ENCODE peak calls at places on chromosomes 11 and 22, in nine cellular contexts. One of them, this sample, is unnamed. For H4K20me1, the result is how much of the 10 kb centered on the place peaks cover.

GRCh38 chr11:57646756-57647303 is 2.9 kb downstream of the YPEL4 start:
- DNase-seq in IMR-90: no peak
- DNase-seq in H9: peak
- DNase-seq in neural progenitor cell: no peak
- DNase-seq in mammary epithelial cell: no peak
- DNase-seq in fibroblast of lung: no peak
- DNase-seq in GM23248: no peak
- DNase-seq in K562: no peak
- DNase-seq in PC-3: no peak
- DNase-seq in this sample: no peak

GRCh38 chr22:38401336-38402084 is 53.5 kb downstream of the KCNJ4 start:
- DNase-seq in IMR-90: no peak
- DNase-seq in H9: peak
- DNase-seq in neural progenitor cell: no peak
- DNase-seq in mammary epithelial cell: no peak
- DNase-seq in fibroblast of lung: no peak
- DNase-seq in GM23248: no peak
- DNase-seq in K562: no peak
- DNase-seq in PC-3: no peak
- DNase-seq in this sample: no peak

GRCh38 chr22:30705710-30706651 is 11.3 kb downstream of the OSBP2 start:
- DNase-seq in IMR-90: peak
- DNase-seq in H9: no peak
- DNase-seq in neural progenitor cell: peak
- DNase-seq in mammary epithelial cell: no peak
- DNase-seq in fibroblast of lung: peak
- DNase-seq in GM23248: peak
- DNase-seq in K562: no peak
- DNase-seq in PC-3: peak
- DNase-seq in this sample: peak

GRCh38 chr11:85947431-85948272 is 92.5 kb downstream of the CCDC83 start:
- DNase-seq in IMR-90: peak
- DNase-seq in H9: no peak
- DNase-seq in neural progenitor cell: no peak
- DNase-seq in mammary epithelial cell: peak
- DNase-seq in fibroblast of lung: peak
- DNase-seq in GM23248: peak
- DNase-seq in K562: no peak
- DNase-seq in PC-3: peak
- DNase-seq in this sample: peak

GRCh38 chr11:70581991-70582885 is 183.9 kb downstream of the CTTN start:
- DNase-seq in IMR-90: no peak
- DNase-seq in H9: no peak
- DNase-seq in neural progenitor cell: no peak
- DNase-seq in mammary epithelial cell: no peak
- DNase-seq in fibroblast of lung: no peak
- DNase-seq in GM23248: no peak
- DNase-seq in K562: no peak
- DNase-seq in PC-3: no peak
- DNase-seq in this sample: no peak

GRCh38 chr11:15897211-15897960 is 459.0 kb downstream of the SOX6 start:
- DNase-seq in IMR-90: peak
- DNase-seq in H9: no peak
- DNase-seq in neural progenitor cell: no peak
- DNase-seq in mammary epithelial cell: peak
- DNase-seq in fibroblast of lung: peak
- DNase-seq in GM23248: peak
- DNase-seq in K562: no peak
- DNase-seq in PC-3: peak
- DNase-seq in this sample: peak

GRCh38 chr11:105639527-105639926 is 29.7 kb downstream of the GRIA4 start:
- DNase-seq in IMR-90: no peak
- DNase-seq in H9: no peak
- DNase-seq in neural progenitor cell: no peak
- DNase-seq in mammary epithelial cell: no peak
- DNase-seq in fibroblast of lung: no peak
- DNase-seq in GM23248: no peak
- DNase-seq in K562: no peak
- DNase-seq in PC-3: no peak
- DNase-seq in this sample: no peak

GRCh38 chr22:33213383-33214075 is 155.3 kb upstream of the SYN3 start:
- DNase-seq in IMR-90: no peak
- DNase-seq in H9: no peak
- DNase-seq in neural progenitor cell: no peak
- DNase-seq in mammary epithelial cell: no peak
- DNase-seq in fibroblast of lung: no peak
- DNase-seq in GM23248: no peak
- DNase-seq in K562: no peak
- DNase-seq in PC-3: no peak
- DNase-seq in this sample: no peak

GRCh38 chr22:49871482-49871881 is 17.8 kb downstream of the ZBED4 start:
- DNase-seq in IMR-90: no peak
- DNase-seq in H9: no peak
- DNase-seq in neural progenitor cell: no peak
- DNase-seq in mammary epithelial cell: no peak
- DNase-seq in fibroblast of lung: no peak
- DNase-seq in GM23248: peak
- DNase-seq in K562: peak
- DNase-seq in PC-3: peak
- DNase-seq in this sample: no peak

GRCh38 chr22:49867303-49868250 is 13.9 kb downstream of the ZBED4 start:
- DNase-seq in IMR-90: no peak
- DNase-seq in H9: no peak
- DNase-seq in neural progenitor cell: no peak
- DNase-seq in mammary epithelial cell: no peak
- DNase-seq in fibroblast of lung: no peak
- DNase-seq in GM23248: no peak
- DNase-seq in K562: no peak
- DNase-seq in PC-3: no peak
- DNase-seq in this sample: no peak

GRCh38 chr22:49869855-49870712 is 16.4 kb downstream of the ZBED4 start:
- DNase-seq in IMR-90: no peak
- DNase-seq in H9: no peak
- DNase-seq in neural progenitor cell: no peak
- DNase-seq in mammary epithelial cell: no peak
- DNase-seq in fibroblast of lung: peak
- DNase-seq in GM23248: no peak
- DNase-seq in K562: no peak
- DNase-seq in PC-3: no peak
- DNase-seq in this sample: no peak

GRCh38 chr22:49866646-49867045 is 13.0 kb downstream of the ZBED4 start:
- DNase-seq in IMR-90: no peak
- DNase-seq in H9: no peak
- DNase-seq in neural progenitor cell: no peak
- DNase-seq in mammary epithelial cell: no peak
- DNase-seq in fibroblast of lung: no peak
- DNase-seq in GM23248: no peak
- DNase-seq in K562: no peak
- DNase-seq in PC-3: no peak
- DNase-seq in this sample: no peak

GRCh38 chr22:49869091-49869830 is 15.6 kb downstream of the ZBED4 start:
- DNase-seq in IMR-90: no peak
- DNase-seq in H9: no peak
- DNase-seq in neural progenitor cell: no peak
- DNase-seq in mammary epithelial cell: no peak
- DNase-seq in fibroblast of lung: no peak
- DNase-seq in GM23248: no peak
- DNase-seq in K562: no peak
- DNase-seq in PC-3: no peak
- DNase-seq in this sample: no peak
- H4K20me1 ChIP-seq in IMR-90: half or more
- H4K20me1 ChIP-seq in H9: under half
- H4K20me1 ChIP-seq in neural progenitor cell: under half
- H4K20me1 ChIP-seq in mammary epithelial cell: under half
- H4K20me1 ChIP-seq in fibroblast of lung: under half
- H4K20me1 ChIP-seq in GM23248: under half
- H4K20me1 ChIP-seq in K562: under half
- H4K20me1 ChIP-seq in PC-3: under half
- H4K20me1 ChIP-seq in this sample: half or more

DNA sequence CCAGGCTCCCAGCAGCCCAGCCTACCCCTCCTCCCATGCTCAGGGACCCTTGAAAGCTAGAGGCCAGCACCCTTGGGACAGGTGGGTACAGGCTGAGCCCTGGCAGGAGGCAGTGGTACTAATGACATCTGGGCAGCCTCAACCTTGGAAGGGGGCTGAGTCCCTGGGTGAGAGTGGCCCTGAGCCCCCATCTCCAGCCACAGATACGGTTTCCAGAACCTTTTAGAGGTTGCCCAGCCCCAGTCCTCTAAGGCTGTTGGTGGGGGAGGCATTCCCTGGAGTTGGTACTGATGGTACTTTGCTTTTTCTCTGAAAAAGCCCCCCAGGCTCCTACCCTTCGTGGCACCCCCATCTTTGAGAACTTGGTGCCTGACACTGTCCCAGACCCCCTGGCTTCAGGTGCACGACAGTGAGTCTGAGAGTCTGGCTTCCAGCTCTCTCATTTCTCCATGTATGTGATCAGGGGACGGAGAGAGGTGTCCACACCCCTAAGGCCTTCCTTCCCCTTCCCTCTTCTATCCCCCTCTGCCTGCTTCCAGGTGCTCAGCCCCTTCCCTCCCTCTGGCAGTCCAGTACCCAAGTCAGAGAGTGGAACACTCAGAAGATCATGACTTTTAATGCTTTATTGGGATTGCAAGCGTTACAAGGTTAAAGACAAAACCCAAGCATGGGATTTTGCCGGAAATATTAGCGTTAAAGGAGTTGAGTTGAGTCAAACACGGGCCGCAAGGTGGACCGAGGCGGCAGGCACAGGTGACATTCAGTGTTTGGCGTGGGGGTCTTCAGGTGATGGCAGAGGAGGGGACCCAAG is 10.5 kb downstream of the IGF2 start:
- DNase-seq in IMR-90: no peak
- DNase-seq in H9: no peak
- DNase-seq in neural progenitor cell: no peak
- DNase-seq in mammary epithelial cell: no peak
- DNase-seq in fibroblast of lung: no peak
- DNase-seq in GM23248: no peak
- DNase-seq in K562: no peak
- DNase-seq in PC-3: no peak
- DNase-seq in this sample: no peak
- H3K27ac ChIP-seq in IMR-90: no peak
- H3K27ac ChIP-seq in H9: no peak
- H3K27ac ChIP-seq in neural progenitor cell: no peak
- H3K27ac ChIP-seq in mammary epithelial cell: no peak
- H3K27ac ChIP-seq in fibroblast of lung: no peak
- H3K27ac ChIP-seq in GM23248: no peak
- H3K27ac ChIP-seq in K562: no peak
- H3K27ac ChIP-seq in PC-3: no peak
- H3K27ac ChIP-seq in this sample: no peak

DNA sequence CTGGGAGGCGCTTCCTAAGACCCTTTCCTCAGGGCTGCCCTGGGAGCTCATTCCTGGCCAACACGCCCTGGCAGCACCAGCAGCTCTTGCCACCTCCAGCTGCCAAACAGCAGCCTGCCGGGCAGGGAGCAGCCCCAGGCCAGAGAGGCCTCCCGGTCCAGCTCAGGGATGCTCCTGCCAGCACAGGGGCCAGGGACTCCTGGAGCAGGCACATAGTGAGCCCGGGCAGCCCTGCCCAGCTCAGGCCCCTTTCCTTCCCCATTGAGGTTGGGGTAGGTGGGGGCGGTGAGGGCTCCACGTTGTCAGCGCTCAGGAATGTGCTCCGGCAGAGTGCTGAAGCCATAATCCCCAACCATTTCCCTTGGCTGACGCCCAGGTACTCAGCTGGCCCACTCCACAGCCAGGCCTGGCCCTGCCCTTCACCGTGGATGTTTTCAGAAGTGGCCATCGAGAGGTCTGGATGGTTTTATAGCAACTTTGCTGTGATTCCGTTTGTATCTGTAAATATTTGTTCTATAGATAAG is 7.6 kb downstream of the SLC39A13 start:
- DNase-seq in IMR-90: peak
- DNase-seq in H9: no peak
- DNase-seq in neural progenitor cell: peak
- DNase-seq in mammary epithelial cell: peak
- DNase-seq in fibroblast of lung: peak
- DNase-seq in GM23248: peak
- DNase-seq in K562: no peak
- DNase-seq in PC-3: peak
- DNase-seq in this sample: peak
- H4K20me1 ChIP-seq in IMR-90: under half
- H4K20me1 ChIP-seq in H9: under half
- H4K20me1 ChIP-seq in neural progenitor cell: under half
- H4K20me1 ChIP-seq in mammary epithelial cell: under half
- H4K20me1 ChIP-seq in fibroblast of lung: under half
- H4K20me1 ChIP-seq in GM23248: under half
- H4K20me1 ChIP-seq in K562: under half
- H4K20me1 ChIP-seq in PC-3: under half
- H4K20me1 ChIP-seq in this sample: under half

GRCh38 chr22:19121631-19122142 is 525 bp downstream of the DGCR2 start:
- DNase-seq in IMR-90: peak
- DNase-seq in H9: peak
- DNase-seq in neural progenitor cell: peak
- DNase-seq in mammary epithelial cell: peak
- DNase-seq in fibroblast of lung: peak
- DNase-seq in GM23248: peak
- DNase-seq in K562: peak
- DNase-seq in PC-3: peak
- DNase-seq in this sample: peak

GRCh38 chr22:19122143-19122751 is at the start of gene DGCR2:
- DNase-seq in IMR-90: peak
- DNase-seq in H9: peak
- DNase-seq in neural progenitor cell: peak
- DNase-seq in mammary epithelial cell: peak
- DNase-seq in fibroblast of lung: peak
- DNase-seq in GM23248: peak
- DNase-seq in K562: peak
- DNase-seq in PC-3: peak
- DNase-seq in this sample: peak

GRCh38 chr22:19124377-19124776 is 2.2 kb upstream of the DGCR2 start:
- DNase-seq in IMR-90: no peak
- DNase-seq in H9: no peak
- DNase-seq in neural progenitor cell: no peak
- DNase-seq in mammary epithelial cell: no peak
- DNase-seq in fibroblast of lung: no peak
- DNase-seq in GM23248: no peak
- DNase-seq in K562: no peak
- DNase-seq in PC-3: no peak
- DNase-seq in this sample: no peak

GRCh38 chr22:19123936-19124335 is 1.7 kb upstream of the DGCR2 start:
- DNase-seq in IMR-90: no peak
- DNase-seq in H9: no peak
- DNase-seq in neural progenitor cell: no peak
- DNase-seq in mammary epithelial cell: no peak
- DNase-seq in fibroblast of lung: no peak
- DNase-seq in GM23248: no peak
- DNase-seq in K562: no peak
- DNase-seq in PC-3: no peak
- DNase-seq in this sample: no peak

DNA sequence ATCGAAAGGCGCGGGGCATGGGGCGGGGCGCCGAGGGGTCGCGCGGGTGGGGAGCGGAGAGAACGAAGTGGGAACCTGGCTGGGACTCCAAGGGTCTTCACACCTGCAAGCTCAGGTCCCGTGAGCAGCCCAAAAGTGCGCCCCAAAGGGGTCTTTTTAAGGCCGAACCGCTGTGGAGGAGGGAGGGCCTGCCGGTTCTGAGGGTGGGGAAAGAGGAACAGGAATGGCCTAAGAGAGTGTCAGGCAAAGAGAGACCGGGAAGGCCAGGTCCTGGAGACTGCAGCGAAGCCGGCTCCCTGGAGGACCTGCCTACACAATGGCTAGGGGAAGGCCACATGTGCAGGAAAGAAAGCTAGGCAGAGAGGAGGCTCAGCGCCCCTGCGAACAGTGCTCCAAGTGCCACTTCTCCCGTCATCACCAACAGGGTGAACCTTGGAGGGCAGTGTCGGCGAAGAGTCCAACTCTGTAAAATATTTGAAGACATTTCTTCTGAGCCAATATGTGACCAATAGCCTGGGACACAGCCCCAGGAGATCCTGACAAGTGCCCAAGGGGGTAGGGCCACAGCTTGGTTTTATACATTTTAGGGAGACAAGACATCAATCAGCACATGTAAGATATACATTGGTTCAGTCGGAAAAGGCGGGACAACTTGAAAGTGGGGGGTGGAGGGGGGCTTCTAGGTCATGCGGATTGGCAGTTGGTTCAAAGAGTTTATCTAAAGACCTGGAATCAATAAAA is 710 bp upstream of the DGCR2 start:
- DNase-seq in IMR-90: peak
- DNase-seq in H9: no peak
- DNase-seq in neural progenitor cell: no peak
- DNase-seq in mammary epithelial cell: peak
- DNase-seq in fibroblast of lung: peak
- DNase-seq in GM23248: peak
- DNase-seq in K562: no peak
- DNase-seq in PC-3: no peak
- DNase-seq in this sample: no peak
- H3K27ac ChIP-seq in IMR-90: no peak
- H3K27ac ChIP-seq in H9: no peak
- H3K27ac ChIP-seq in neural progenitor cell: no peak
- H3K27ac ChIP-seq in mammary epithelial cell: no peak
- H3K27ac ChIP-seq in fibroblast of lung: no peak
- H3K27ac ChIP-seq in GM23248: no peak
- H3K27ac ChIP-seq in K562: peak
- H3K27ac ChIP-seq in PC-3: no peak
- H3K27ac ChIP-seq in this sample: no peak

This sample was measured in astrocyte.